ENCODE peak calls at places on chromosomes 3 and 15, in four cellular contexts. N is COLO829; W is CD4-positive, alpha-beta T cell; T is substantia nigra. V is an unnamed sample.

GRCh38 chr3:185353823-185354614 is 8.9 kb upstream of the MAP3K13 start:
- DNase-seq in N (peak; percentile 33), W (peak; percentile 38), T (peak; percentile 17), V (peak; percentile 92)

GRCh38 chr3:144032531-144033234 is 61.1 kb downstream of the DIPK2A start:
- DNase-seq in N (no peak), W (no peak), T (no peak), V (no peak)

GRCh38 chr15:81419304-81419943 is 45.4 kb upstream of the TMC3 start:
- DNase-seq in N (no peak), W (no peak), T (no peak), V (no peak)

GRCh38 chr15:58182460-58183163 is 44.4 kb downstream of the AQP9 start:
- DNase-seq in N (peak; percentile 40), W (no peak), T (peak; percentile 16), V (peak; percentile 67)

GRCh38 chr3:194985031-194985578 is 285.9 kb downstream of the XXYLT1 start:
- DNase-seq in N (no peak), W (no peak), T (no peak), V (no peak)

GRCh38 chr15:43471975-43472374 is 21.0 kb downstream of the TP53BP1 start:
- DNase-seq in N (no peak), W (no peak), T (no peak), V (no peak)

GRCh38 chr3:14532691-14533456 is 7.3 kb downstream of the GRIP2 start:
- DNase-seq in N (no peak), W (no peak), T (no peak), V (no peak)

GRCh38 chr3:183254816-183255730 is 2.0 kb downstream of the B3GNT5 start:
- DNase-seq in N (no peak), W (no peak), T (no peak), V (no peak)

GRCh38 chr3:28575100-28575747 is 226.6 kb upstream of the AZI2 start:
- DNase-seq in N (no peak), W (no peak), T (no peak), V (no peak)

GRCh38 chr15:48250640-48251076 is 44.6 kb downstream of the SLC12A1 start:
- DNase-seq in N (peak; percentile 30), W (no peak), T (no peak), V (peak; percentile 83)

GRCh38 chr3:116777181-116777840 is 67.7 kb downstream of the TUSC7 start:
- DNase-seq in N (no peak), W (no peak), T (no peak), V (no peak)

GRCh38 chr3:24503499-24504176 is 9.0 kb upstream of the THRB start:
- DNase-seq in N (no peak), W (no peak), T (no peak), V (no peak)

GRCh38 chr3:100634493-100635272 is 25.3 kb downstream of the ADGRG7 start:
- DNase-seq in N (no peak), W (peak; percentile 2), T (no peak), V (peak; percentile 58)

GRCh38 chr3:181660337-181660736 is 51.4 kb upstream of the SOX2 start:
- DNase-seq in N (no peak), W (no peak), T (no peak), V (no peak)

GRCh38 chr3:142819214-142819613 is 69.7 kb downstream of the PCOLCE2 start:
- DNase-seq in N (no peak), W (no peak), T (no peak), V (no peak)

GRCh38 chr3:72786668-72787067 is 61.6 kb downstream of the SHQ1 start:
- DNase-seq in N (no peak), W (no peak), T (no peak), V (no peak)

GRCh38 chr3:54897028-54897711 is 30.7 kb downstream of the LRTM1 start:
- DNase-seq in N (no peak), W (no peak), T (no peak), V (no peak)